ENCODE peak calls at places on chromosomes 12 and 14, in six cellular contexts. One of them, this sample, is unnamed.
A peak's percentile ranks its signal among the peaks of the same experiment; 100 is the strongest.

GRCh38 chr12:117284160-117284559 is 77.3 kb downstream of the NOS1 start:
- DNase-seq in GM23338: no peak
- DNase-seq in sciatic nerve: no peak
- DNase-seq in EL: no peak
- DNase-seq in activated T-helper 1 cell treated with Interleukin-2 at 50 U/mL for 16 hours: no peak
- DNase-seq in activated CD4-positive, alpha-beta T cell treated with anti-CD3 and anti-CD28 coated beads, Interleukin-2, amount 50 U/mL, for 48 hours: no peak
- DNase-seq in this sample: no peak

GRCh38 chr14:20711275-20712069 is 22.9 kb downstream of the ANG start:
- DNase-seq in GM23338: no peak
- DNase-seq in sciatic nerve: no peak
- DNase-seq in EL: no peak
- DNase-seq in activated T-helper 1 cell treated with Interleukin-2 at 50 U/mL for 16 hours: no peak
- DNase-seq in activated CD4-positive, alpha-beta T cell treated with anti-CD3 and anti-CD28 coated beads, Interleukin-2, amount 50 U/mL, for 48 hours: no peak
- DNase-seq in this sample: no peak

GRCh38 chr14:41872906-41873305 is 266.2 kb downstream of the LRFN5 start:
- DNase-seq in GM23338: no peak
- DNase-seq in sciatic nerve: no peak
- DNase-seq in EL: no peak
- DNase-seq in activated T-helper 1 cell treated with Interleukin-2 at 50 U/mL for 16 hours: no peak
- DNase-seq in activated CD4-positive, alpha-beta T cell treated with anti-CD3 and anti-CD28 coated beads, Interleukin-2, amount 50 U/mL, for 48 hours: no peak
- DNase-seq in this sample: no peak

GRCh38 chr14:101232340-101233015 is 328.8 kb upstream of the DIO3 start:
- DNase-seq in GM23338: no peak
- DNase-seq in sciatic nerve: peak; percentile 42
- DNase-seq in EL: no peak
- DNase-seq in activated T-helper 1 cell treated with Interleukin-2 at 50 U/mL for 16 hours: no peak
- DNase-seq in activated CD4-positive, alpha-beta T cell treated with anti-CD3 and anti-CD28 coated beads, Interleukin-2, amount 50 U/mL, for 48 hours: no peak
- DNase-seq in this sample: no peak

GRCh38 chr14:73239463-73240241 is 2.3 kb downstream of the PAPLN start:
- DNase-seq in GM23338: peak; percentile 77
- DNase-seq in sciatic nerve: peak; percentile 78
- DNase-seq in EL: peak; percentile 56
- DNase-seq in activated T-helper 1 cell treated with Interleukin-2 at 50 U/mL for 16 hours: no peak
- DNase-seq in activated CD4-positive, alpha-beta T cell treated with anti-CD3 and anti-CD28 coated beads, Interleukin-2, amount 50 U/mL, for 48 hours: no peak
- DNase-seq in this sample: no peak

GRCh38 chr12:124396544-124397398 is 101.9 kb downstream of the RFLNA start:
- DNase-seq in GM23338: no peak
- DNase-seq in sciatic nerve: peak; percentile 85
- DNase-seq in EL: no peak
- DNase-seq in activated T-helper 1 cell treated with Interleukin-2 at 50 U/mL for 16 hours: no peak
- DNase-seq in activated CD4-positive, alpha-beta T cell treated with anti-CD3 and anti-CD28 coated beads, Interleukin-2, amount 50 U/mL, for 48 hours: no peak
- DNase-seq in this sample: no peak

GRCh38 chr12:106898001-106898966 is 57.4 kb upstream of the TMEM263 start:
- DNase-seq in GM23338: no peak
- DNase-seq in sciatic nerve: no peak
- DNase-seq in EL: no peak
- DNase-seq in activated T-helper 1 cell treated with Interleukin-2 at 50 U/mL for 16 hours: no peak
- DNase-seq in activated CD4-positive, alpha-beta T cell treated with anti-CD3 and anti-CD28 coated beads, Interleukin-2, amount 50 U/mL, for 48 hours: no peak
- DNase-seq in this sample: no peak

GRCh38 chr12:104588048-104588942 is 131.5 kb downstream of the CHST11 start:
- DNase-seq in GM23338: no peak
- DNase-seq in sciatic nerve: no peak
- DNase-seq in EL: peak; percentile 87
- DNase-seq in activated T-helper 1 cell treated with Interleukin-2 at 50 U/mL for 16 hours: no peak
- DNase-seq in activated CD4-positive, alpha-beta T cell treated with anti-CD3 and anti-CD28 coated beads, Interleukin-2, amount 50 U/mL, for 48 hours: no peak
- DNase-seq in this sample: no peak

GRCh38 chr12:591571-592505 is 71.4 kb downstream of the NINJ2 start:
- DNase-seq in GM23338: no peak
- DNase-seq in sciatic nerve: peak; percentile 45
- DNase-seq in EL: no peak
- DNase-seq in activated T-helper 1 cell treated with Interleukin-2 at 50 U/mL for 16 hours: no peak
- DNase-seq in activated CD4-positive, alpha-beta T cell treated with anti-CD3 and anti-CD28 coated beads, Interleukin-2, amount 50 U/mL, for 48 hours: no peak
- DNase-seq in this sample: no peak

GRCh38 chr14:28707814-28708213 is 58.8 kb upstream of the FOXG1 start:
- DNase-seq in GM23338: no peak
- DNase-seq in sciatic nerve: no peak
- DNase-seq in EL: no peak
- DNase-seq in activated T-helper 1 cell treated with Interleukin-2 at 50 U/mL for 16 hours: no peak
- DNase-seq in activated CD4-positive, alpha-beta T cell treated with anti-CD3 and anti-CD28 coated beads, Interleukin-2, amount 50 U/mL, for 48 hours: no peak
- DNase-seq in this sample: no peak

GRCh38 chr12:105980048-105980447 is 158.7 kb downstream of the NUAK1 start:
- DNase-seq in GM23338: no peak
- DNase-seq in sciatic nerve: no peak
- DNase-seq in EL: no peak
- DNase-seq in activated T-helper 1 cell treated with Interleukin-2 at 50 U/mL for 16 hours: no peak
- DNase-seq in activated CD4-positive, alpha-beta T cell treated with anti-CD3 and anti-CD28 coated beads, Interleukin-2, amount 50 U/mL, for 48 hours: no peak
- DNase-seq in this sample: no peak

GRCh38 chr12:66240106-66240820 is 51.2 kb downstream of the IRAK3 start:
- DNase-seq in GM23338: no peak
- DNase-seq in sciatic nerve: no peak
- DNase-seq in EL: no peak
- DNase-seq in activated T-helper 1 cell treated with Interleukin-2 at 50 U/mL for 16 hours: no peak
- DNase-seq in activated CD4-positive, alpha-beta T cell treated with anti-CD3 and anti-CD28 coated beads, Interleukin-2, amount 50 U/mL, for 48 hours: no peak
- DNase-seq in this sample: no peak

GRCh38 chr12:64497903-64498302 is 46.0 kb downstream of the TBK1 start:
- DNase-seq in GM23338: no peak
- DNase-seq in sciatic nerve: no peak
- DNase-seq in EL: no peak
- DNase-seq in activated T-helper 1 cell treated with Interleukin-2 at 50 U/mL for 16 hours: no peak
- DNase-seq in activated CD4-positive, alpha-beta T cell treated with anti-CD3 and anti-CD28 coated beads, Interleukin-2, amount 50 U/mL, for 48 hours: no peak
- DNase-seq in this sample: no peak

GRCh38 chr14:52553002-52553670 is 500 bp downstream of the GPR137C start:
- DNase-seq in GM23338: peak; percentile 46
- DNase-seq in sciatic nerve: peak; percentile 66
- DNase-seq in EL: peak; percentile 47
- DNase-seq in activated T-helper 1 cell treated with Interleukin-2 at 50 U/mL for 16 hours: peak; percentile 24
- DNase-seq in activated CD4-positive, alpha-beta T cell treated with anti-CD3 and anti-CD28 coated beads, Interleukin-2, amount 50 U/mL, for 48 hours: peak; percentile 33
- DNase-seq in this sample: peak; percentile 57

GRCh38 chr14:61470261-61470953 is 149.0 kb downstream of the PRKCH start:
- DNase-seq in GM23338: peak; percentile 77
- DNase-seq in sciatic nerve: no peak
- DNase-seq in EL: peak; percentile 97
- DNase-seq in activated T-helper 1 cell treated with Interleukin-2 at 50 U/mL for 16 hours: no peak
- DNase-seq in activated CD4-positive, alpha-beta T cell treated with anti-CD3 and anti-CD28 coated beads, Interleukin-2, amount 50 U/mL, for 48 hours: no peak
- DNase-seq in this sample: no peak

GRCh38 chr12:2637371-2637770 is 157.4 kb upstream of the FKBP4 start:
- DNase-seq in GM23338: no peak
- DNase-seq in sciatic nerve: no peak
- DNase-seq in EL: no peak
- DNase-seq in activated T-helper 1 cell treated with Interleukin-2 at 50 U/mL for 16 hours: no peak
- DNase-seq in activated CD4-positive, alpha-beta T cell treated with anti-CD3 and anti-CD28 coated beads, Interleukin-2, amount 50 U/mL, for 48 hours: no peak
- DNase-seq in this sample: no peak

GRCh38 chr12:31773867-31774266 is 45.0 kb upstream of the AMN1 start:
- DNase-seq in GM23338: no peak
- DNase-seq in sciatic nerve: no peak
- DNase-seq in EL: no peak
- DNase-seq in activated T-helper 1 cell treated with Interleukin-2 at 50 U/mL for 16 hours: no peak
- DNase-seq in activated CD4-positive, alpha-beta T cell treated with anti-CD3 and anti-CD28 coated beads, Interleukin-2, amount 50 U/mL, for 48 hours: no peak
- DNase-seq in this sample: no peak

GRCh38 chr12:105204916-105205315 is 31.1 kb downstream of the APPL2 start:
- DNase-seq in GM23338: no peak
- DNase-seq in sciatic nerve: no peak
- DNase-seq in EL: peak; percentile 74
- DNase-seq in activated T-helper 1 cell treated with Interleukin-2 at 50 U/mL for 16 hours: no peak
- DNase-seq in activated CD4-positive, alpha-beta T cell treated with anti-CD3 and anti-CD28 coated beads, Interleukin-2, amount 50 U/mL, for 48 hours: peak; percentile 30
- DNase-seq in this sample: peak; percentile 30

GRCh38 chr12:60752589-60752988 is 1156.8 kb downstream of the SLC16A7 start:
- DNase-seq in GM23338: no peak
- DNase-seq in sciatic nerve: no peak
- DNase-seq in EL: no peak
- DNase-seq in activated T-helper 1 cell treated with Interleukin-2 at 50 U/mL for 16 hours: no peak
- DNase-seq in activated CD4-positive, alpha-beta T cell treated with anti-CD3 and anti-CD28 coated beads, Interleukin-2, amount 50 U/mL, for 48 hours: no peak
- DNase-seq in this sample: no peak

GRCh38 chr12:71430756-71431155 is 8.8 kb upstream of the LGR5 start:
- DNase-seq in GM23338: no peak
- DNase-seq in sciatic nerve: no peak
- DNase-seq in EL: peak; percentile 45
- DNase-seq in activated T-helper 1 cell treated with Interleukin-2 at 50 U/mL for 16 hours: no peak
- DNase-seq in activated CD4-positive, alpha-beta T cell treated with anti-CD3 and anti-CD28 coated beads, Interleukin-2, amount 50 U/mL, for 48 hours: no peak
- DNase-seq in this sample: no peak

This sample was measured in activated naive CD8-positive, alpha-beta T cell treated with anti-CD3 and anti-CD28 coated beads for 36 hours.